ENCODE peak calls at places on chromosomes 13 and 19, in six cellular contexts. One of them, this sample, is unnamed.

GRCh38 chr13:50842246-50842645 is 1.2 kb downstream of the DLEU7 start:
- DNase-seq in BE2C: peak
- DNase-seq in psoas muscle: no peak
- DNase-seq in lower lobe of right lung: no peak
- DNase-seq in spleen: no peak
- DNase-seq in lower leg skin: no peak
- DNase-seq in this sample: no peak

GRCh38 chr13:32840113-32840512 is 176.1 kb upstream of the KL start:
- DNase-seq in BE2C: no peak
- DNase-seq in psoas muscle: no peak
- DNase-seq in lower lobe of right lung: no peak
- DNase-seq in spleen: no peak
- DNase-seq in lower leg skin: no peak
- DNase-seq in this sample: no peak

GRCh38 chr13:25743426-25743825 is 308.4 kb downstream of the SHISA2 start:
- DNase-seq in BE2C: no peak
- DNase-seq in psoas muscle: no peak
- DNase-seq in lower lobe of right lung: no peak
- DNase-seq in spleen: no peak
- DNase-seq in lower leg skin: no peak
- DNase-seq in this sample: no peak

GRCh38 chr13:74136089-74136658 is 2.0 kb upstream of the KLF12 start:
- DNase-seq in BE2C: peak
- DNase-seq in psoas muscle: peak
- DNase-seq in lower lobe of right lung: no peak
- DNase-seq in spleen: peak
- DNase-seq in lower leg skin: no peak
- DNase-seq in this sample: no peak

GRCh38 chr13:55359067-55359466 is 1781.7 kb upstream of the PRR20A start:
- DNase-seq in BE2C: no peak
- DNase-seq in psoas muscle: no peak
- DNase-seq in lower lobe of right lung: no peak
- DNase-seq in spleen: no peak
- DNase-seq in lower leg skin: no peak
- DNase-seq in this sample: no peak

GRCh38 chr19:18013621-18014111 is 5.7 kb downstream of the ARRDC2 start:
- DNase-seq in BE2C: peak
- DNase-seq in psoas muscle: peak
- DNase-seq in lower lobe of right lung: no peak
- DNase-seq in spleen: no peak
- DNase-seq in lower leg skin: no peak
- DNase-seq in this sample: no peak

GRCh38 chr19:35495107-35496064 is 5.1 kb upstream of the KRTDAP start:
- DNase-seq in BE2C: peak
- DNase-seq in psoas muscle: peak
- DNase-seq in lower lobe of right lung: peak
- DNase-seq in spleen: peak
- DNase-seq in lower leg skin: peak
- DNase-seq in this sample: no peak

GRCh38 chr13:93714171-93714570 is 487.6 kb downstream of the GPC6 start:
- DNase-seq in BE2C: no peak
- DNase-seq in psoas muscle: no peak
- DNase-seq in lower lobe of right lung: no peak
- DNase-seq in spleen: no peak
- DNase-seq in lower leg skin: no peak
- DNase-seq in this sample: no peak

GRCh38 chr13:114314074-114314912 is at the start of gene CHAMP1:
- DNase-seq in BE2C: peak
- DNase-seq in psoas muscle: peak
- DNase-seq in lower lobe of right lung: peak
- DNase-seq in spleen: peak
- DNase-seq in lower leg skin: peak
- DNase-seq in this sample: peak
- TF ChIP-seq CTCF in BE2C: no peak
- TF ChIP-seq CTCF in psoas muscle: no peak
- TF ChIP-seq CTCF in lower lobe of right lung: no peak
- TF ChIP-seq CTCF in spleen: peak
- TF ChIP-seq CTCF in lower leg skin: no peak
- TF ChIP-seq CTCF in this sample: no peak

GRCh38 chr13:112067121-112067741 is at the start of gene SOX1:
- DNase-seq in BE2C: no peak
- DNase-seq in psoas muscle: no peak
- DNase-seq in lower lobe of right lung: no peak
- DNase-seq in spleen: peak
- DNase-seq in lower leg skin: no peak
- DNase-seq in this sample: no peak

GRCh38 chr13:112066624-112067004 is 335 bp upstream of the SOX1 start:
- DNase-seq in BE2C: no peak
- DNase-seq in psoas muscle: peak
- DNase-seq in lower lobe of right lung: peak
- DNase-seq in spleen: peak
- DNase-seq in lower leg skin: peak
- DNase-seq in this sample: no peak

GRCh38 chr13:112065521-112065866 is 1.5 kb upstream of the SOX1 start:
- DNase-seq in BE2C: no peak
- DNase-seq in psoas muscle: no peak
- DNase-seq in lower lobe of right lung: no peak
- DNase-seq in spleen: no peak
- DNase-seq in lower leg skin: no peak
- DNase-seq in this sample: no peak

GRCh38 chr13:112064222-112064621 is 2.7 kb upstream of the SOX1 start:
- DNase-seq in BE2C: no peak
- DNase-seq in psoas muscle: no peak
- DNase-seq in lower lobe of right lung: no peak
- DNase-seq in spleen: no peak
- DNase-seq in lower leg skin: no peak
- DNase-seq in this sample: no peak

DNA sequence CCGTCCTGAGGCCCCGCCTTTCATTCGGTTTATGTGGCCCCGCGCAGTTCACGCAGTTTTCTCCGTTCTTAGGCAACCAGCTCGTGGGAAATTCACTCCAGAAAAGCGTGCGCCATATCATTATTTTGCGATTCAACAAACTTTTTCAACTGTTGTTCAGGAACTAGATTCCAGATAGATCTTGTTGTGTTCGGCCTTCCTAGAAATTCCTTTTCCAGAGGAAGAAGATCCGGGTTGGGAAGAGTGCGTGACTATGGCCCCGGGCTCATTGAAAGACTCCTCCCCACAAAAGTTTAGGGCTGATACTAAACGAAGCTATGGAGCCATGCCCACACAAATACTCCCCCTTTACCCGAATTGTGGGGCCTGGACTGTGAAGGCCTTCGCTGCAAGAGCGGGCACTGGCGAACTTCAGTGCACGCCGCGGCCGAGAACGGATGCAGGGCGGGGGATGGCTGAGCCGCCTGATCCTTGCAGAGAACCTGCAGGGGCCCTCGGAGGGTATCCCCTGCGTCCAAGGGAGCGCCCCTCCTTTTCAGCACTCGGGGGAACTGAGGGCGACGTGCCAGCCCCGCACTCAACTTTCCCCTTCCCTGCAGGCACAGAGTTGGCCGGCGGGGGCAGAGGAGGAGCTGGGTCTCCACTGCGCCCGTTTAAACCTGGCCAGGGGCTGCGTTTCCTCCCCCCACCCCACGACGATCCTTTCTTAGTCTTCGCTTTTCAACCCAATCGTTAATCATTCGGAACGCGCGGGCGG is 904 bp upstream of the SOX1 start:
- DNase-seq in BE2C: no peak
- DNase-seq in psoas muscle: no peak
- DNase-seq in lower lobe of right lung: no peak
- DNase-seq in spleen: peak
- DNase-seq in lower leg skin: peak
- DNase-seq in this sample: no peak
- TF ChIP-seq CTCF in BE2C: no peak
- TF ChIP-seq CTCF in psoas muscle: no peak
- TF ChIP-seq CTCF in lower lobe of right lung: no peak
- TF ChIP-seq CTCF in spleen: no peak
- TF ChIP-seq CTCF in lower leg skin: no peak
- TF ChIP-seq CTCF in this sample: no peak

GRCh38 chr19:4260605-4261191 is 13.8 kb downstream of the YJU2 start:
- DNase-seq in BE2C: no peak
- DNase-seq in psoas muscle: no peak
- DNase-seq in lower lobe of right lung: no peak
- DNase-seq in spleen: no peak
- DNase-seq in lower leg skin: no peak
- DNase-seq in this sample: no peak

GRCh38 chr19:4257025-4257424 is 10.1 kb downstream of the YJU2 start:
- DNase-seq in BE2C: no peak
- DNase-seq in psoas muscle: no peak
- DNase-seq in lower lobe of right lung: no peak
- DNase-seq in spleen: no peak
- DNase-seq in lower leg skin: no peak
- DNase-seq in this sample: no peak

GRCh38 chr19:4258181-4258580 is 11.3 kb downstream of the YJU2 start:
- DNase-seq in BE2C: no peak
- DNase-seq in psoas muscle: no peak
- DNase-seq in lower lobe of right lung: no peak
- DNase-seq in spleen: no peak
- DNase-seq in lower leg skin: no peak
- DNase-seq in this sample: no peak

DNA sequence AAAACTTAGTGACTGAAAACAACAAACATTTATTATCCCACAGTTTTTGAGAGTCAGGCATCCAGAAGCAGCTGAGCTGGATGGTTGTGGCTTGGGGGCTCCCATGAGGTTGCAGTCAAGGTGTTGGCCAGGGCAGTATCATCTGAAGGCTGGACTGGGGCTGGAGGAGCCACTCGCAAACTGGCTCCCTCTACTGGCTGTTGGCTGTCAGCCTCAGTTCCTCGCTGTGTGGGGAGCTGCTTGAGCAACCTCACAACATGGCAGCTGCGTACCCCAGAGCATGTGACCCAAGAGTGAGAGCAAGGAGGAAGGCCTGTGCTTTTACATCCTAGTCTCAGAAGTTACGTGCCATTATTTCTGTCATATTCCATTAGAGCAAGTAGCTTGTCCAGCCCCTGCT is 9.7 kb downstream of the YJU2 start:
- DNase-seq in BE2C: no peak
- DNase-seq in psoas muscle: no peak
- DNase-seq in lower lobe of right lung: no peak
- DNase-seq in spleen: no peak
- DNase-seq in lower leg skin: no peak
- DNase-seq in this sample: no peak
- TF ChIP-seq CTCF in BE2C: peak
- TF ChIP-seq CTCF in psoas muscle: no peak
- TF ChIP-seq CTCF in lower lobe of right lung: no peak
- TF ChIP-seq CTCF in spleen: no peak
- TF ChIP-seq CTCF in lower leg skin: no peak
- TF ChIP-seq CTCF in this sample: no peak

GRCh38 chr19:1718382-1719315 is 34.7 kb upstream of the ONECUT3 start:
- DNase-seq in BE2C: no peak
- DNase-seq in psoas muscle: no peak
- DNase-seq in lower lobe of right lung: no peak
- DNase-seq in spleen: no peak
- DNase-seq in lower leg skin: no peak
- DNase-seq in this sample: no peak

GRCh38 chr19:1713170-1713569 is 40.1 kb upstream of the ONECUT3 start:
- DNase-seq in BE2C: no peak
- DNase-seq in psoas muscle: no peak
- DNase-seq in lower lobe of right lung: no peak
- DNase-seq in spleen: no peak
- DNase-seq in lower leg skin: no peak
- DNase-seq in this sample: no peak

GRCh38 chr19:1717200-1717969 is 35.9 kb upstream of the ONECUT3 start:
- DNase-seq in BE2C: no peak
- DNase-seq in psoas muscle: no peak
- DNase-seq in lower lobe of right lung: no peak
- DNase-seq in spleen: no peak
- DNase-seq in lower leg skin: no peak
- DNase-seq in this sample: no peak

GRCh38 chr19:1717970-1718264 is 35.4 kb upstream of the ONECUT3 start:
- DNase-seq in BE2C: no peak
- DNase-seq in psoas muscle: no peak
- DNase-seq in lower lobe of right lung: no peak
- DNase-seq in spleen: no peak
- DNase-seq in lower leg skin: no peak
- DNase-seq in this sample: no peak

DNA sequence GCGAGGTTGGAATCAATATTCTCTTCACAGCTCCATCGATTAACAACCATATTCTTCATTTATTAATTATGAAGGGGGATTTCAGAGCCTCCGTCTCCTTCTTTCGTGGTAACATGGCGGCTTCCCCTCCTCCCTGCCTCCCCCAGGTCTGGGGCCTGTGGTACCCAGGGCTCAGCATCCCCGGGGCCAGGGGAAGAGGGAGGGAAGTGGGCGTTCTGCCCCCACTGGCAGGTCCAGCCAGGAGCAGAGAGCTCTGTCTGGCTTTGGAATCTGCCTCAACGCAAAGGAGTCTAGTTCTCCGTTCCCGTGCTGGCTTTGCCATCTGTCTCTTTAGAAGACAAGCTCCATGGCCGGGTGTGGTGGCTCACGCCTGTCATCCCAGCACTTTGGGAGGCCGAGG is 37.8 kb upstream of the ONECUT3 start:
- DNase-seq in BE2C: no peak
- DNase-seq in psoas muscle: no peak
- DNase-seq in lower lobe of right lung: no peak
- DNase-seq in spleen: no peak
- DNase-seq in lower leg skin: no peak
- DNase-seq in this sample: no peak
- TF ChIP-seq CTCF in BE2C: no peak
- TF ChIP-seq CTCF in psoas muscle: no peak
- TF ChIP-seq CTCF in lower lobe of right lung: no peak
- TF ChIP-seq CTCF in spleen: no peak
- TF ChIP-seq CTCF in lower leg skin: no peak
- TF ChIP-seq CTCF in this sample: no peak

GRCh38 chr19:50836543-50837195 is 3.3 kb upstream of the KLK15 start:
- DNase-seq in BE2C: no peak
- DNase-seq in psoas muscle: no peak
- DNase-seq in lower lobe of right lung: no peak
- DNase-seq in spleen: peak
- DNase-seq in lower leg skin: no peak
- DNase-seq in this sample: no peak

GRCh38 chr19:50835785-50836542 is 2.6 kb upstream of the KLK15 start:
- DNase-seq in BE2C: peak
- DNase-seq in psoas muscle: peak
- DNase-seq in lower lobe of right lung: peak
- DNase-seq in spleen: peak
- DNase-seq in lower leg skin: peak
- DNase-seq in this sample: peak

GRCh38 chr19:50837300-50837699 is 3.9 kb upstream of the KLK15 start:
- DNase-seq in BE2C: no peak
- DNase-seq in psoas muscle: no peak
- DNase-seq in lower lobe of right lung: no peak
- DNase-seq in spleen: peak
- DNase-seq in lower leg skin: no peak
- DNase-seq in this sample: no peak

GRCh38 chr19:50839712-50840655 is 6.6 kb upstream of the KLK15 start:
- DNase-seq in BE2C: no peak
- DNase-seq in psoas muscle: no peak
- DNase-seq in lower lobe of right lung: no peak
- DNase-seq in spleen: no peak
- DNase-seq in lower leg skin: peak
- DNase-seq in this sample: no peak

GRCh38 chr19:50838239-50838638 is 4.9 kb upstream of the KLK15 start:
- DNase-seq in BE2C: no peak
- DNase-seq in psoas muscle: no peak
- DNase-seq in lower lobe of right lung: no peak
- DNase-seq in spleen: no peak
- DNase-seq in lower leg skin: no peak
- DNase-seq in this sample: no peak
- TF ChIP-seq CTCF in BE2C: peak
- TF ChIP-seq CTCF in psoas muscle: no peak
- TF ChIP-seq CTCF in lower lobe of right lung: no peak
- TF ChIP-seq CTCF in spleen: no peak
- TF ChIP-seq CTCF in lower leg skin: no peak
- TF ChIP-seq CTCF in this sample: no peak

GRCh38 chr19:7366701-7367420 is 18.1 kb downstream of the ARHGEF18 start:
- DNase-seq in BE2C: no peak
- DNase-seq in psoas muscle: no peak
- DNase-seq in lower lobe of right lung: no peak
- DNase-seq in spleen: no peak
- DNase-seq in lower leg skin: no peak
- DNase-seq in this sample: no peak
- TF ChIP-seq CTCF in BE2C: peak
- TF ChIP-seq CTCF in psoas muscle: peak
- TF ChIP-seq CTCF in lower lobe of right lung: peak
- TF ChIP-seq CTCF in spleen: peak
- TF ChIP-seq CTCF in lower leg skin: no peak
- TF ChIP-seq CTCF in this sample: no peak

This sample was measured in omental fat pad.